ENCODE peak calls at places on chromosomes 4 and X, in seven cellular contexts. B is CD8-positive, alpha-beta T cell; J is esophagus squamous epithelium; W is AG04450; A is hepatocyte; N is astrocyte of the spinal cord; Q is IMR-90. G is an unnamed sample.

GRCh38 chr4:1008840-1009646 is 2.4 kb upstream of the FGFRL1 start:
- DNase-seq in B (peak), J (no peak), W (no peak), A (no peak), N (no peak), Q (no peak), G (no peak)

GRCh38 chr4:2071912-2072867 is 13.1 kb downstream of the NAT8L start:
- DNase-seq in B (no peak), J (no peak), W (no peak), A (no peak), N (no peak), Q (no peak), G (no peak)

GRCh38 chr4:8294036-8294435 is 24.5 kb downstream of the HTRA3 start:
- DNase-seq in B (no peak), J (no peak), W (no peak), A (no peak), N (no peak), Q (no peak), G (no peak)

GRCh38 chrX:133913658-133914388 is 71.6 kb downstream of the GPC3 start:
- DNase-seq in B (no peak), J (no peak), W (no peak), A (no peak), N (no peak), Q (no peak), G (no peak)

GRCh38 chr4:24006269-24006668 is 116.4 kb upstream of the PPARGC1A start:
- DNase-seq in B (no peak), J (no peak), W (no peak), A (no peak), N (no peak), Q (no peak), G (no peak)

GRCh38 chr4:79598801-79599200 is 190.8 kb upstream of the GK2 start:
- DNase-seq in B (no peak), J (no peak), W (no peak), A (no peak), N (no peak), Q (no peak), G (no peak)

GRCh38 chrX:2385224-2385623 is 115.6 kb downstream of the DHRSX start:
- DNase-seq in B (no peak), J (no peak), W (peak), A (no peak), N (peak), Q (peak), G (peak)

GRCh38 chr4:856468-856901 is 30.6 kb upstream of the CPLX1 start:
- DNase-seq in B (peak), J (no peak), W (no peak), A (no peak), N (no peak), Q (no peak), G (no peak)

GRCh38 chr4:187972135-187972534 is 23.4 kb upstream of the ZFP42 start:
- DNase-seq in B (no peak), J (no peak), W (no peak), A (no peak), N (no peak), Q (peak), G (no peak)

GRCh38 chr4:94961420-94961819 is 203.7 kb downstream of the BMPR1B start:
- DNase-seq in B (no peak), J (no peak), W (no peak), A (no peak), N (no peak), Q (peak), G (peak)

GRCh38 chr4:183408791-183409190 is 35.6 kb upstream of the CDKN2AIP start:
- DNase-seq in B (no peak), J (no peak), W (no peak), A (peak), N (no peak), Q (no peak), G (no peak)

GRCh38 chr4:155703486-155704227 is 37.0 kb downstream of the GUCY1A1 start:
- DNase-seq in B (no peak), J (no peak), W (no peak), A (no peak), N (peak), Q (peak), G (peak)

GRCh38 chrX:70592091-70592490 is 147.5 kb downstream of the DLG3 start:
- DNase-seq in B (no peak), J (no peak), W (peak), A (peak), N (peak), Q (peak), G (peak)

GRCh38 chrX:46381630-46382029 is 163.6 kb downstream of the ZNF674 start:
- DNase-seq in B (no peak), J (no peak), W (no peak), A (peak), N (no peak), Q (peak), G (peak)

GRCh38 chr4:94139931-94140612 is 67.6 kb upstream of the SMARCAD1 start:
- DNase-seq in B (no peak), J (no peak), W (no peak), A (no peak), N (no peak), Q (no peak), G (no peak)

GRCh38 chrX:27675493-27675892 is 85.3 kb downstream of the DCAF8L2 start:
- DNase-seq in B (no peak), J (no peak), W (no peak), A (peak), N (peak), Q (peak), G (peak)

GRCh38 chr4:107183155-107183774 is 147.2 kb upstream of the DKK2 start:
- DNase-seq in B (no peak), J (no peak), W (peak), A (peak), N (peak), Q (peak), G (peak)

GRCh38 chr4:145097331-145097820 is 620 bp downstream of the ANAPC10 start:
- DNase-seq in B (no peak), J (no peak), W (no peak), A (no peak), N (no peak), Q (no peak), G (no peak)

GRCh38 chrX:41137589-41137988 is 52.3 kb downstream of the USP9X start:
- DNase-seq in B (no peak), J (no peak), W (no peak), A (no peak), N (no peak), Q (peak), G (peak)

GRCh38 chr4:110944501-110944900 is 321.6 kb upstream of the PITX2 start:
- DNase-seq in B (no peak), J (no peak), W (no peak), A (no peak), N (no peak), Q (peak), G (no peak)

GRCh38 chrX:124232523-124233201 is 99.8 kb upstream of the TEX13D start:
- DNase-seq in B (peak), J (no peak), W (no peak), A (no peak), N (no peak), Q (no peak), G (no peak)

GRCh38 chr4:54513231-54513630 is 144.5 kb upstream of the KIT start:
- DNase-seq in B (no peak), J (no peak), W (peak), A (peak), N (peak), Q (peak), G (peak)

GRCh38 chrX:20414781-20415445 is 148.2 kb upstream of the RPS6KA3 start:
- DNase-seq in B (peak), J (no peak), W (no peak), A (no peak), N (no peak), Q (peak), G (no peak)

GRCh38 chr4:26334366-26334765 is 13.6 kb downstream of the RBPJ start:
- DNase-seq in B (no peak), J (no peak), W (no peak), A (no peak), N (no peak), Q (no peak), G (no peak)

GRCh38 chrX:23616361-23616760 is 50.9 kb upstream of the PRDX4 start:
- DNase-seq in B (no peak), J (no peak), W (no peak), A (peak), N (peak), Q (peak), G (peak)

GRCh38 chr4:54099959-54100606 is at the start of gene GSX2:
- DNase-seq in B (no peak), J (no peak), W (no peak), A (no peak), N (no peak), Q (no peak), G (no peak)

GRCh38 chr4:33149658-33150057 is 2429.5 kb downstream of the PCDH7 start:
- DNase-seq in B (no peak), J (no peak), W (no peak), A (no peak), N (peak), Q (no peak), G (no peak)

GRCh38 chr4:187929024-187929423 is 66.5 kb upstream of the ZFP42 start:
- DNase-seq in B (no peak), J (no peak), W (no peak), A (no peak), N (no peak), Q (no peak), G (no peak)

GRCh38 chr4:168098257-168098717 is 6.0 kb downstream of the ANXA10 start:
- DNase-seq in B (no peak), J (no peak), W (no peak), A (no peak), N (peak), Q (peak), G (peak)

GRCh38 chrX:71282514-71283408 is 674 bp upstream of the NONO start:
- DNase-seq in B (peak), J (no peak), W (no peak), A (peak), N (no peak), Q (peak), G (peak)

GRCh38 chr4:145736241-145736831 is 56.4 kb downstream of the C4orf51 start:
- DNase-seq in B (no peak), J (no peak), W (no peak), A (no peak), N (peak), Q (no peak), G (peak)

GRCh38 chr4:74134500-74134852 is 23.4 kb upstream of the MTHFD2L start:
- DNase-seq in B (no peak), J (no peak), W (no peak), A (no peak), N (no peak), Q (no peak), G (no peak)
- TF ChIP-seq CTCF in B (no peak), J (no peak), W (no peak), A (no peak), N (no peak), Q (no peak), G (no peak)

GRCh38 chr4:6200011-6200921 is at the start of gene JAKMIP1:
- DNase-seq in B (peak), J (no peak), W (peak), A (peak), N (peak), Q (peak), G (peak)
- H3K4me3 ChIP-seq in B (peak), J (peak), W (peak), A (peak), N (peak), Q (peak), G (no peak)

DNA sequence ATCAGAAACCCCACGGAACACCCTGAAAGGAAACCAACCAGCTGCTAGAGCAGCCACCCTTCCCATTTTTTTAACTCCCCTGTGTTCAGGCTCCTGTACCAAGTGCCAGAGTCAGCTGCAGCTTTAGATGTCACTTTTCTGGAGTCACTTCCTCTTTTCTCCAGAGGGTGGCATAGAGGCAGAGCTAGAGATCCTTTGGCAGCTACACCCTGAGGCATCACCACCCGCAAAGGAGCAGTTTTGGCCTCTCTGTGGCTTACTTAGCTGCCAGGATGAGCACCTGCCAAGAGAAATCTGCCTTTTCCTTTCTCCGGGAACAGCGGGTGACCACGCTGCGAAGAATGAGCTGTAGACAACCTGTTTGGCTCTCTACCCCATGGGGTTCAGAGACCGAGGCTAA is 58.0 kb upstream of the CHRDL1 start:
- DNase-seq in B (no peak), J (no peak), W (no peak), A (peak), N (peak), Q (no peak), G (peak)
- TF ChIP-seq CTCF in B (no peak), J (peak), W (peak), A (peak), N (peak), Q (peak), G (peak)

GRCh38 chr4:138910914-138911336 is 104.7 kb upstream of the NOCT start:
- DNase-seq in B (no peak), J (peak), W (peak), A (peak), N (peak), Q (peak), G (peak)
- H3K4me3 ChIP-seq in B (no peak), J (peak), W (peak), A (no peak), N (no peak), Q (no peak), G (no peak)

GRCh38 chrX:47632664-47633063 is 2.9 kb upstream of the CFP start:
- DNase-seq in B (no peak), J (no peak), W (no peak), A (no peak), N (no peak), Q (no peak), G (no peak)

GRCh38 chrX:47631676-47632075 is 1.9 kb upstream of the CFP start:
- DNase-seq in B (no peak), J (no peak), W (no peak), A (no peak), N (no peak), Q (no peak), G (no peak)

GRCh38 chrX:47625365-47625764 is 4.4 kb downstream of the CFP start:
- DNase-seq in B (no peak), J (no peak), W (no peak), A (no peak), N (no peak), Q (no peak), G (no peak)

GRCh38 chrX:47629419-47630210 is at the start of gene CFP:
- DNase-seq in B (no peak), J (no peak), W (no peak), A (no peak), N (no peak), Q (no peak), G (no peak)

DNA sequence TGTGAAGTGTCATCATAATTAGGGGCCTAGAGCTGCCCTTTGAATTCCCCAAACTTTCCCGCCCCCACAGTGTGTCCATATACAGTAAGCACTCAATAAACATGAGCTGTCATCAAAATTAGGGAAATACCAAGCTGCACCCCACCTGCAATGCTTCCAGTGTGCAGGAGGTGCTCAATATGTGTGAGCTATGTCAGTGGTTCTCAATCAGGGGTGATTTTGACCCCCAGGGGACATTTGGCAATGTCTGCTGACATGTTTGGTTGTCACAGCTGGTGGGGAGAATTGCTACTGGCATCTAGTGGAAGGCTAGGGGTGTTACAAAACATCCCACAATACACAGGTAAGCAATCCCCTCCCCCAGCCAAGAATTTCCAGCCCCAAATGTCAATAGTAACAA is 750 bp downstream of the CFP start:
- DNase-seq in B (no peak), J (no peak), W (no peak), A (no peak), N (no peak), Q (no peak), G (no peak)
- TF ChIP-seq CTCF in B (no peak), J (no peak), W (no peak), A (no peak), N (no peak), Q (no peak), G (no peak)

GRCh38 chr4:67555447-67555846 is 3.1 kb upstream of the STAP1 start:
- DNase-seq in B (no peak), J (no peak), W (no peak), A (no peak), N (no peak), Q (no peak), G (no peak)

GRCh38 chr4:67556426-67556825 is 2.1 kb upstream of the STAP1 start:
- DNase-seq in B (no peak), J (no peak), W (no peak), A (no peak), N (no peak), Q (no peak), G (peak)

DNA sequence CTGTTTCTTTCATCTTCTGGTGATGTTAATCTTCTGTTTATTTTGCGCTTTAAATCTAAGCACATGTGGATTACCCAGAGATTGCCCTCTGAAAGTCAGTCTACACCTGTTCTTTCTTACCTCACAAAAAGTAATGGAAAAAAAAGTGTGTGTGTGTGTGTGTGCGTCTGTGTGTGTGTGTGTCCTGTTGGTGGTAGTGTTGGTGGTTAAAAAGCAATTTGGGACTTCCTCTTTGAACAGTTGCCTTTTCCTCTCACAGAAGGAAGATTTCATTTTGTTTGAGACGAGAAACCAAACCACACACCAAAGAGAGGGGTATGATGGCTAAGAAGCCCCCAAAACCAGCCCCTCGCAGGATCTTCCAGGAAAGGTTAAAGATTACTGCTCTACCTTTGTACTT is at the start of gene STAP1:
- DNase-seq in B (no peak), J (no peak), W (no peak), A (no peak), N (no peak), Q (no peak), G (no peak)
- H3K4me3 ChIP-seq in B (no peak), J (no peak), W (no peak), A (no peak), N (no peak), Q (no peak), G (no peak)

G was measured in fibroblast of mammary gland.